ENCODE peak calls at places on chromosomes 7 and 10, in ten cellular contexts. One of them, this sample, is unnamed.

GRCh38 chr7:156238366-156239133 is 402.0 kb upstream of the RNF32 start:
- DNase-seq in effector memory CD4-positive, alpha-beta T cell: no peak
- DNase-seq in kidney epithelial cell: no peak
- DNase-seq in NAMALWA: no peak
- DNase-seq in brain pericyte: no peak
- DNase-seq in nucleus accumbens: no peak
- DNase-seq in HFF-Myc: no peak
- DNase-seq in activated CD4-positive, CD25-positive, alpha-beta regulatory T cell: no peak
- DNase-seq in HEK293T: no peak
- DNase-seq in posterior cingulate gyrus: no peak
- DNase-seq in this sample: no peak

GRCh38 chr10:128050937-128051336 is 75.3 kb downstream of the MKI67 start:
- DNase-seq in HFF-Myc: no peak
- DNase-seq in brain pericyte: no peak
- DNase-seq in NAMALWA: no peak
- DNase-seq in HEK293T: no peak
- DNase-seq in nucleus accumbens: no peak
- DNase-seq in activated CD4-positive, CD25-positive, alpha-beta regulatory T cell: no peak
- DNase-seq in posterior cingulate gyrus: peak; percentile 5
- DNase-seq in effector memory CD4-positive, alpha-beta T cell: no peak
- DNase-seq in kidney epithelial cell: no peak
- DNase-seq in this sample: no peak

GRCh38 chr7:116780521-116780920 is 81.9 kb upstream of the CAPZA2 start:
- DNase-seq in kidney epithelial cell: no peak
- DNase-seq in HEK293T: no peak
- DNase-seq in posterior cingulate gyrus: no peak
- DNase-seq in activated CD4-positive, CD25-positive, alpha-beta regulatory T cell: no peak
- DNase-seq in nucleus accumbens: no peak
- DNase-seq in effector memory CD4-positive, alpha-beta T cell: no peak
- DNase-seq in NAMALWA: no peak
- DNase-seq in HFF-Myc: no peak
- DNase-seq in brain pericyte: no peak
- DNase-seq in this sample: no peak

GRCh38 chr7:68725843-68726242 is 872.4 kb upstream of the AUTS2 start:
- DNase-seq in activated CD4-positive, CD25-positive, alpha-beta regulatory T cell: no peak
- DNase-seq in NAMALWA: peak; percentile 13
- DNase-seq in brain pericyte: no peak
- DNase-seq in posterior cingulate gyrus: no peak
- DNase-seq in HFF-Myc: no peak
- DNase-seq in effector memory CD4-positive, alpha-beta T cell: no peak
- DNase-seq in HEK293T: no peak
- DNase-seq in kidney epithelial cell: no peak
- DNase-seq in nucleus accumbens: no peak
- DNase-seq in this sample: no peak

GRCh38 chr7:98418636-98419315 is 17.9 kb upstream of the BAIAP2L1 start:
- DNase-seq in posterior cingulate gyrus: no peak
- DNase-seq in NAMALWA: no peak
- DNase-seq in effector memory CD4-positive, alpha-beta T cell: no peak
- DNase-seq in nucleus accumbens: no peak
- DNase-seq in HEK293T: peak; percentile 22
- DNase-seq in brain pericyte: peak; percentile 33
- DNase-seq in kidney epithelial cell: peak; percentile 92
- DNase-seq in activated CD4-positive, CD25-positive, alpha-beta regulatory T cell: no peak
- DNase-seq in HFF-Myc: peak; percentile 76
- DNase-seq in this sample: peak; percentile 57

GRCh38 chr7:133975130-133975529 is 152.0 kb upstream of the LRGUK start:
- DNase-seq in posterior cingulate gyrus: no peak
- DNase-seq in HFF-Myc: no peak
- DNase-seq in NAMALWA: no peak
- DNase-seq in nucleus accumbens: no peak
- DNase-seq in brain pericyte: no peak
- DNase-seq in effector memory CD4-positive, alpha-beta T cell: no peak
- DNase-seq in kidney epithelial cell: no peak
- DNase-seq in HEK293T: no peak
- DNase-seq in activated CD4-positive, CD25-positive, alpha-beta regulatory T cell: no peak
- DNase-seq in this sample: no peak

GRCh38 chr7:8277394-8277982 is 15.5 kb upstream of the ICA1 start:
- DNase-seq in HFF-Myc: no peak
- DNase-seq in nucleus accumbens: no peak
- DNase-seq in effector memory CD4-positive, alpha-beta T cell: no peak
- DNase-seq in posterior cingulate gyrus: no peak
- DNase-seq in HEK293T: peak; percentile 48
- DNase-seq in brain pericyte: no peak
- DNase-seq in kidney epithelial cell: no peak
- DNase-seq in activated CD4-positive, CD25-positive, alpha-beta regulatory T cell: no peak
- DNase-seq in NAMALWA: peak; percentile 49
- DNase-seq in this sample: no peak

GRCh38 chr7:133512560-133512959 is 259.7 kb downstream of the EXOC4 start:
- DNase-seq in nucleus accumbens: no peak
- DNase-seq in HEK293T: no peak
- DNase-seq in activated CD4-positive, CD25-positive, alpha-beta regulatory T cell: no peak
- DNase-seq in brain pericyte: peak; percentile 36
- DNase-seq in NAMALWA: no peak
- DNase-seq in HFF-Myc: no peak
- DNase-seq in effector memory CD4-positive, alpha-beta T cell: no peak
- DNase-seq in posterior cingulate gyrus: no peak
- DNase-seq in kidney epithelial cell: no peak
- DNase-seq in this sample: no peak

GRCh38 chr7:91033574-91033973 is 230.7 kb upstream of the FZD1 start:
- DNase-seq in NAMALWA: no peak
- DNase-seq in HEK293T: no peak
- DNase-seq in activated CD4-positive, CD25-positive, alpha-beta regulatory T cell: no peak
- DNase-seq in effector memory CD4-positive, alpha-beta T cell: no peak
- DNase-seq in HFF-Myc: no peak
- DNase-seq in nucleus accumbens: no peak
- DNase-seq in posterior cingulate gyrus: peak; percentile 79
- DNase-seq in kidney epithelial cell: no peak
- DNase-seq in brain pericyte: no peak
- DNase-seq in this sample: no peak

GRCh38 chr10:128751851-128752250 is 625.6 kb upstream of the MKI67 start:
- DNase-seq in NAMALWA: no peak
- DNase-seq in activated CD4-positive, CD25-positive, alpha-beta regulatory T cell: no peak
- DNase-seq in kidney epithelial cell: no peak
- DNase-seq in brain pericyte: no peak
- DNase-seq in nucleus accumbens: no peak
- DNase-seq in posterior cingulate gyrus: no peak
- DNase-seq in HEK293T: no peak
- DNase-seq in HFF-Myc: no peak
- DNase-seq in effector memory CD4-positive, alpha-beta T cell: no peak
- DNase-seq in this sample: no peak

GRCh38 chr7:16357921-16358320 is 63.4 kb downstream of the CRPPA start:
- DNase-seq in effector memory CD4-positive, alpha-beta T cell: no peak
- DNase-seq in activated CD4-positive, CD25-positive, alpha-beta regulatory T cell: no peak
- DNase-seq in posterior cingulate gyrus: peak; percentile 72
- DNase-seq in HEK293T: no peak
- DNase-seq in HFF-Myc: no peak
- DNase-seq in kidney epithelial cell: no peak
- DNase-seq in nucleus accumbens: no peak
- DNase-seq in NAMALWA: no peak
- DNase-seq in brain pericyte: no peak
- DNase-seq in this sample: no peak

GRCh38 chr10:5645375-5645774 is 21.0 kb downstream of the ASB13 start:
- DNase-seq in nucleus accumbens: no peak
- DNase-seq in activated CD4-positive, CD25-positive, alpha-beta regulatory T cell: no peak
- DNase-seq in HEK293T: no peak
- DNase-seq in NAMALWA: peak; percentile 77
- DNase-seq in brain pericyte: no peak
- DNase-seq in posterior cingulate gyrus: no peak
- DNase-seq in kidney epithelial cell: no peak
- DNase-seq in HFF-Myc: no peak
- DNase-seq in effector memory CD4-positive, alpha-beta T cell: no peak
- DNase-seq in this sample: no peak

GRCh38 chr10:110876000-110876399 is 4.3 kb downstream of the PDCD4 start:
- DNase-seq in effector memory CD4-positive, alpha-beta T cell: no peak
- DNase-seq in HEK293T: no peak
- DNase-seq in posterior cingulate gyrus: no peak
- DNase-seq in kidney epithelial cell: no peak
- DNase-seq in nucleus accumbens: no peak
- DNase-seq in brain pericyte: no peak
- DNase-seq in HFF-Myc: no peak
- DNase-seq in NAMALWA: peak; percentile 29
- DNase-seq in activated CD4-positive, CD25-positive, alpha-beta regulatory T cell: no peak
- DNase-seq in this sample: no peak

GRCh38 chr7:112495820-112496462 is 15.2 kb downstream of the LSMEM1 start:
- DNase-seq in kidney epithelial cell: no peak
- DNase-seq in HFF-Myc: no peak
- DNase-seq in nucleus accumbens: no peak
- DNase-seq in brain pericyte: no peak
- DNase-seq in NAMALWA: peak; percentile 77
- DNase-seq in effector memory CD4-positive, alpha-beta T cell: no peak
- DNase-seq in posterior cingulate gyrus: no peak
- DNase-seq in activated CD4-positive, CD25-positive, alpha-beta regulatory T cell: no peak
- DNase-seq in HEK293T: peak; percentile 48
- DNase-seq in this sample: peak; percentile 41

GRCh38 chr7:70791341-70791740 is 340.6 kb upstream of the GALNT17 start:
- DNase-seq in effector memory CD4-positive, alpha-beta T cell: no peak
- DNase-seq in kidney epithelial cell: no peak
- DNase-seq in nucleus accumbens: no peak
- DNase-seq in NAMALWA: no peak
- DNase-seq in activated CD4-positive, CD25-positive, alpha-beta regulatory T cell: no peak
- DNase-seq in posterior cingulate gyrus: no peak
- DNase-seq in HEK293T: no peak
- DNase-seq in HFF-Myc: no peak
- DNase-seq in brain pericyte: no peak
- DNase-seq in this sample: no peak

GRCh38 chr7:87574630-87575029 is 26.1 kb downstream of the ABCB1 start:
- DNase-seq in kidney epithelial cell: peak; percentile 44
- DNase-seq in effector memory CD4-positive, alpha-beta T cell: no peak
- DNase-seq in activated CD4-positive, CD25-positive, alpha-beta regulatory T cell: no peak
- DNase-seq in posterior cingulate gyrus: no peak
- DNase-seq in HEK293T: no peak
- DNase-seq in brain pericyte: no peak
- DNase-seq in HFF-Myc: peak; percentile 3
- DNase-seq in NAMALWA: no peak
- DNase-seq in nucleus accumbens: no peak
- DNase-seq in this sample: no peak

GRCh38 chr10:29389935-29390334 is 101.1 kb downstream of the LYZL1 start:
- DNase-seq in HEK293T: no peak
- DNase-seq in effector memory CD4-positive, alpha-beta T cell: no peak
- DNase-seq in nucleus accumbens: no peak
- DNase-seq in kidney epithelial cell: no peak
- DNase-seq in HFF-Myc: no peak
- DNase-seq in posterior cingulate gyrus: no peak
- DNase-seq in activated CD4-positive, CD25-positive, alpha-beta regulatory T cell: no peak
- DNase-seq in brain pericyte: no peak
- DNase-seq in NAMALWA: no peak
- DNase-seq in this sample: no peak

GRCh38 chr10:12589789-12590188 is 240.4 kb downstream of the CAMK1D start:
- DNase-seq in effector memory CD4-positive, alpha-beta T cell: no peak
- DNase-seq in HFF-Myc: no peak
- DNase-seq in nucleus accumbens: no peak
- DNase-seq in HEK293T: no peak
- DNase-seq in posterior cingulate gyrus: no peak
- DNase-seq in brain pericyte: no peak
- DNase-seq in activated CD4-positive, CD25-positive, alpha-beta regulatory T cell: no peak
- DNase-seq in kidney epithelial cell: no peak
- DNase-seq in NAMALWA: no peak
- DNase-seq in this sample: no peak

GRCh38 chr10:70779685-70780369 is 5.3 kb downstream of the TBATA start:
- DNase-seq in NAMALWA: no peak
- DNase-seq in kidney epithelial cell: no peak
- DNase-seq in brain pericyte: no peak
- DNase-seq in HEK293T: no peak
- DNase-seq in posterior cingulate gyrus: no peak
- DNase-seq in HFF-Myc: no peak
- DNase-seq in activated CD4-positive, CD25-positive, alpha-beta regulatory T cell: no peak
- DNase-seq in nucleus accumbens: no peak
- DNase-seq in effector memory CD4-positive, alpha-beta T cell: no peak
- DNase-seq in this sample: no peak

GRCh38 chr10:22503315-22504090 is 158.2 kb downstream of the SPAG6 start:
- DNase-seq in effector memory CD4-positive, alpha-beta T cell: no peak
- DNase-seq in HEK293T: peak; percentile 74
- DNase-seq in posterior cingulate gyrus: no peak
- DNase-seq in kidney epithelial cell: peak; percentile 25
- DNase-seq in brain pericyte: no peak
- DNase-seq in nucleus accumbens: no peak
- DNase-seq in HFF-Myc: no peak
- DNase-seq in NAMALWA: no peak
- DNase-seq in activated CD4-positive, CD25-positive, alpha-beta regulatory T cell: no peak
- DNase-seq in this sample: no peak